ENCODE peak calls at places on chromosomes 13 and 19, in five cellular contexts. O is WTC11; G is stimulated activated CD4-positive, alpha-beta T cell treated with anti-CD3 and anti-CD28 coated beads, Interleukin-4, amount 100 ng/mL, for 4 hours; Y is islet precursor cell; K is H7. P is an unnamed sample.

GRCh38 chr19:19618384-19619051 is at the start of gene PBX4:
- DNase-seq in Y (peak), O (peak), G (peak), K (peak), P (peak)

GRCh38 chr13:111215081-111216047 is 100.3 kb downstream of the ARHGEF7 start:
- DNase-seq in O (no peak), G (no peak), Y (peak), K (peak), P (no peak)

GRCh38 chr19:8355631-8356402 is 8.1 kb upstream of the ANGPTL4 start:
- DNase-seq in G (no peak), K (no peak), Y (peak), O (no peak), P (no peak)

GRCh38 chr13:110540871-110541525 is 20.5 kb downstream of the RAB20 start:
- DNase-seq in O (no peak), Y (no peak), G (no peak), K (no peak), P (no peak)

GRCh38 chr13:38366954-38367645 is 17.4 kb downstream of the UFM1 start:
- DNase-seq in O (no peak), G (no peak), Y (no peak), K (no peak), P (no peak)

GRCh38 chr19:43501661-43502418 is 2.7 kb downstream of the PHLDB3 start:
- DNase-seq in O (peak), G (no peak), K (peak), Y (peak), P (peak)

GRCh38 chr19:48755787-48756674 is 707 bp downstream of the FGF21 start:
- DNase-seq in Y (no peak), O (no peak), G (no peak), K (peak), P (no peak)

GRCh38 chr13:52837850-52838249 is 10.6 kb downstream of the PCDH8 start:
- DNase-seq in K (no peak), Y (no peak), G (no peak), O (no peak), P (no peak)

GRCh38 chr13:75870397-75870801 is 234.3 kb downstream of the LMO7 start:
- DNase-seq in Y (no peak), K (peak), O (no peak), G (no peak), P (peak)

GRCh38 chr19:2478324-2478755 is 2.4 kb downstream of the GADD45B start:
- DNase-seq in Y (peak), G (peak), K (peak), O (no peak), P (peak)